ENCODE peak calls at places on chromosomes 1 and 21, in six cellular contexts. E, B, C, L, G and O are unnamed samples.

GRCh38 chr1:12518956-12519707 is 98.9 kb downstream of the DHRS3 start:
- DNase-seq in E (no peak), B (no peak), C (peak), L (no peak), G (no peak), O (peak)

GRCh38 chr21:46185717-46186116 is 1.5 kb upstream of the SPATC1L start:
- DNase-seq in E (no peak), B (no peak), C (no peak), L (no peak), G (no peak), O (no peak)

GRCh38 chr1:67755619-67756018 is 70.6 kb downstream of the GADD45A start:
- DNase-seq in E (no peak), B (no peak), C (no peak), L (no peak), G (no peak), O (peak)

GRCh38 chr1:17588048-17588781 is 48.7 kb downstream of the ARHGEF10L start:
- DNase-seq in E (peak), B (no peak), C (peak), L (no peak), G (peak), O (peak)

GRCh38 chr1:20634065-20634593 is 871 bp downstream of the PINK1 start:
- DNase-seq in E (no peak), B (no peak), C (no peak), L (no peak), G (no peak), O (no peak)

GRCh38 chr1:164712131-164713031 is 153.4 kb downstream of the PBX1 start:
- DNase-seq in E (no peak), B (no peak), C (peak), L (no peak), G (peak), O (no peak)

GRCh38 chr1:188251039-188251438 is 1422.3 kb downstream of the PLA2G4A start:
- DNase-seq in E (no peak), B (no peak), C (no peak), L (no peak), G (no peak), O (no peak)

GRCh38 chr1:208475951-208476824 is 232.0 kb upstream of the PLXNA2 start:
- DNase-seq in E (peak), B (peak), C (no peak), L (peak), G (peak), O (peak)

GRCh38 chr21:9839011-9839661 is 682.2 kb upstream of the TPTE start:
- DNase-seq in E (peak), B (no peak), C (no peak), L (no peak), G (no peak), O (no peak)

GRCh38 chr1:8355439-8356255 is 37.7 kb downstream of the SLC45A1 start:
- DNase-seq in E (no peak), B (no peak), C (no peak), L (no peak), G (no peak), O (no peak)

GRCh38 chr1:239703067-239703466 is 316.7 kb downstream of the CHRM3 start:
- DNase-seq in E (no peak), B (no peak), C (no peak), L (no peak), G (no peak), O (no peak)

GRCh38 chr1:119327436-119328155 is 41.0 kb upstream of the HAO2 start:
- DNase-seq in E (peak), B (peak), C (no peak), L (no peak), G (peak), O (peak)

GRCh38 chr21:43937898-43938309 is 72.9 kb downstream of the AGPAT3 start:
- DNase-seq in E (no peak), B (no peak), C (no peak), L (no peak), G (no peak), O (no peak)
- H2BK15ac ChIP-seq in E (no peak), B (no peak), C (no peak), L (no peak), G (no peak), O (no peak)

DNA sequence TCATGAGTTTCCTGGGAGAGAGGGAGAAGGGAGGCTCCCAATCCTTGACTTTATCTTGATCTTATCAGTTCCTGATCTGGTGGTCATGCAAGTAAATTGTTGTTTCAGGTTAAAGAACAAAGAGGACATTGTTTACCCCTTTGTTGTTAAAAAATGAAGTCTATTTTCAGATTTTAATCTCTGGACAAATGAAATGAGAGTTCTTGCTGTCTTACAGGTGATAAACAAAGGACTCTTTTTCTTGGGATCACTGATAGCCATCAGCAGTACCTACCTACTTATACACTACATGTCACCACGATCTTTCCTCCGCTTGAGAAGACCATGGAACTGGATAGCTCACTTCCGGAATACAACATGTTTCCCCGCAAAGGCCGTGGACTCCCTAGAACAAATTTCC is 48.4 kb downstream of the CHML start:
- DNase-seq in E (no peak), B (no peak), C (no peak), L (no peak), G (no peak), O (no peak)
- H2BK15ac ChIP-seq in E (no peak), B (no peak), C (no peak), L (no peak), G (no peak), O (no peak)

DNA sequence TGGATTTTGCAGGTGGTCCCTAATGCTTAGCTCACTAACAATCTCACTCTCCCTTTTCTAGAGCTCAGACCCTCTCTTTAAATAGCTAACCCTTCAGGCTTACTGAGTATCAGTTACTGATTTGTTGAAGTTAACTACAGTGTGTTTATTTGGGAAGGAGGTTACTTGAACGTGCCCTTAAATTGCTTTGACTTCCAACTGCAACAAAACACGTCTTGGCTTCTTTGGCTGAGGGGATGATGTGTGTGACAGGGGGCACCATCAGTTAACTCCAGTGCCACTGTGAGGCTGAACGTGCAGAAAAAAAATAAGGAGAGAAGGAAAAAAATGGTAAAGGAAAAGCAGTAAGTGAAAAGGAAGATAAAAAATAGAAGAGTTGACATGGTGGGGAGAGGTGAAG is 75.1 kb upstream of the NRIP1 start:
- DNase-seq in E (no peak), B (no peak), C (no peak), L (no peak), G (no peak), O (no peak)
- H2BK15ac ChIP-seq in E (no peak), B (no peak), C (no peak), L (no peak), G (no peak), O (no peak)

DNA sequence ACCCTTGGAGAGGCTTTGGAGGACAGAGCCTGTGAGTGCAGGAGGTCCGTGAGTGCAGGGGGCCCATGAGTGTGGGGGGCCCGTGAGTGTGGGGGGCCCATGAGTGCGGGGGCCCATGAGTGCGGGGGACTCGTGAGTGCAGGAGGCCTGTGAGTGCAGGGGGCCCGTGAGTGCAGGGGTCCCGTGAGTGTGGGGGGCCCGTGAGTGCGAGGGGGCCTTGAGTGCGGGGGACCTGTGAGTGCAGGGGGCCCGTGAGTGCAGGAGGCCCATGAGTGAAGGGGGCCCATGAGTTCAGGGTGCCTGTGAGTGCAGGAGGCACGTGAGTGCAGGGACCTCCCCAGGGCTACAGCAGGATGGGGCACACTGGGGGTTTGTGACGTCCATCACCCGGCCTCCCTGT is 108.3 kb upstream of the TTC34 start:
- DNase-seq in E (no peak), B (no peak), C (no peak), L (no peak), G (no peak), O (no peak)
- H2BK15ac ChIP-seq in E (no peak), B (peak), C (no peak), L (no peak), G (no peak), O (no peak)

GRCh38 chr1:92029241-92029922 is 403 bp upstream of the EPHX4 start:
- DNase-seq in E (peak), B (no peak), C (peak), L (no peak), G (peak), O (peak)
- H2BK15ac ChIP-seq in E (no peak), B (peak), C (no peak), L (peak), G (no peak), O (no peak)